ENCODE peak calls at places on chromosomes 13 and 19, in four cellular contexts. G, I, U and X are unnamed samples.

GRCh38 chr13:50375792-50376191 is 360.5 kb downstream of the KCNRG start:
- DNase-seq in U (no peak), I (peak), G (peak), X (no peak)

GRCh38 chr13:72166102-72166660 is 299.2 kb upstream of the DACH1 start:
- DNase-seq in U (no peak), I (no peak), G (no peak), X (no peak)

GRCh38 chr19:50333737-50334617 is 4.8 kb upstream of the KCNC3 start:
- DNase-seq in G (peak), I (no peak), U (peak), X (peak)

GRCh38 chr19:54158812-54159351 is 639 bp downstream of the LENG1 start:
- DNase-seq in I (no peak), U (no peak), G (peak), X (no peak)

GRCh38 chr19:35332817-35333216 is 3.8 kb downstream of the CD22 start:
- DNase-seq in U (no peak), G (no peak), I (no peak), X (no peak)

GRCh38 chr19:7975037-7975436 is 30.4 kb downstream of the ELAVL1 start:
- DNase-seq in G (no peak), I (no peak), U (peak), X (no peak)

GRCh38 chr19:36008336-36008978 is at the start of gene SYNE4:
- DNase-seq in G (peak), I (no peak), U (peak), X (no peak)

GRCh38 chr13:100519626-100520025 is 69.0 kb downstream of the GGACT start:
- DNase-seq in I (no peak), G (no peak), U (no peak), X (no peak)

GRCh38 chr19:48837586-48838191 is 1.4 kb upstream of the HSD17B14 start:
- DNase-seq in U (no peak), I (no peak), G (no peak), X (no peak)

GRCh38 chr19:54136086-54136863 is 1.3 kb upstream of the CNOT3 start:
- DNase-seq in G (peak), I (peak), U (no peak), X (peak)

GRCh38 chr13:112443191-112444000 is 67.2 kb downstream of the SPACA7 start:
- DNase-seq in G (peak), U (no peak), I (no peak), X (peak)

GRCh38 chr13:21075303-21076264 is 14.2 kb upstream of the LATS2 start:
- DNase-seq in G (peak), I (no peak), U (peak), X (peak)

GRCh38 chr19:30078381-30078910 is 136.4 kb downstream of the URI1 start:
- DNase-seq in U (no peak), I (no peak), G (no peak), X (no peak)

GRCh38 chr19:1128111-1128510 is 24.3 kb downstream of the GPX4 start:
- DNase-seq in I (no peak), U (no peak), G (no peak), X (no peak)

GRCh38 chr19:29667390-29667783 is 2.1 kb downstream of the PLEKHF1 start:
- DNase-seq in G (no peak), I (no peak), U (no peak), X (no peak)

GRCh38 chr13:106536244-106537034 is 977 bp upstream of the EFNB2 start:
- DNase-seq in I (peak), G (peak), U (peak), X (peak)

GRCh38 chr19:4058696-4059492 is 7.8 kb downstream of the ZBTB7A start:
- DNase-seq in G (peak), I (no peak), U (peak), X (no peak)

GRCh38 chr19:10820173-10820572 is 15.8 kb downstream of the TMED1 start:
- DNase-seq in I (no peak), G (peak), U (no peak), X (peak)

GRCh38 chr19:42052241-42052863 is 17.7 kb downstream of the GRIK5 start:
- DNase-seq in I (no peak), U (no peak), G (no peak), X (peak)

GRCh38 chr13:93794197-93794885 is 567.7 kb downstream of the GPC6 start:
- DNase-seq in G (peak), I (no peak), U (no peak), X (no peak)

GRCh38 chr13:39336207-39336606 is 266.8 kb downstream of the LHFPL6 start:
- DNase-seq in I (no peak), G (no peak), U (no peak), X (no peak)

GRCh38 chr13:20826810-20827560 is 53.2 kb upstream of the EEF1AKMT1 start:
- DNase-seq in I (peak), G (peak), U (no peak), X (no peak)

GRCh38 chr19:13098291-13099072 is 4.2 kb downstream of the LYL1 start:
- DNase-seq in U (peak), I (peak), G (peak), X (no peak)

GRCh38 chr13:43879323-43880181 is at the start of the genes CCDC122 and LACC1:
- DNase-seq in U (peak), I (peak), G (peak), X (peak)

GRCh38 chr13:101127741-101128353 is 288.5 kb downstream of the NALCN start:
- DNase-seq in I (peak), U (no peak), G (peak), X (peak)

GRCh38 chr13:43766766-43767165 is 20.0 kb downstream of the ENOX1 start:
- DNase-seq in U (no peak), G (no peak), I (no peak), X (no peak)

GRCh38 chr13:47908200-47908902 is 92.7 kb downstream of the SUCLA2 start:
- DNase-seq in I (no peak), G (peak), U (no peak), X (no peak)

GRCh38 chr13:51590966-51591627 is 6.8 kb downstream of the WDFY2 start:
- DNase-seq in I (peak), U (no peak), G (peak), X (peak)

GRCh38 chr13:99278199-99278598 is 20.0 kb upstream of the GPR18 start:
- DNase-seq in U (no peak), I (no peak), G (no peak), X (no peak)

GRCh38 chr13:40410315-40410714 is 256.1 kb downstream of the FOXO1 start:
- DNase-seq in U (no peak), G (no peak), I (no peak), X (no peak)

DNA sequence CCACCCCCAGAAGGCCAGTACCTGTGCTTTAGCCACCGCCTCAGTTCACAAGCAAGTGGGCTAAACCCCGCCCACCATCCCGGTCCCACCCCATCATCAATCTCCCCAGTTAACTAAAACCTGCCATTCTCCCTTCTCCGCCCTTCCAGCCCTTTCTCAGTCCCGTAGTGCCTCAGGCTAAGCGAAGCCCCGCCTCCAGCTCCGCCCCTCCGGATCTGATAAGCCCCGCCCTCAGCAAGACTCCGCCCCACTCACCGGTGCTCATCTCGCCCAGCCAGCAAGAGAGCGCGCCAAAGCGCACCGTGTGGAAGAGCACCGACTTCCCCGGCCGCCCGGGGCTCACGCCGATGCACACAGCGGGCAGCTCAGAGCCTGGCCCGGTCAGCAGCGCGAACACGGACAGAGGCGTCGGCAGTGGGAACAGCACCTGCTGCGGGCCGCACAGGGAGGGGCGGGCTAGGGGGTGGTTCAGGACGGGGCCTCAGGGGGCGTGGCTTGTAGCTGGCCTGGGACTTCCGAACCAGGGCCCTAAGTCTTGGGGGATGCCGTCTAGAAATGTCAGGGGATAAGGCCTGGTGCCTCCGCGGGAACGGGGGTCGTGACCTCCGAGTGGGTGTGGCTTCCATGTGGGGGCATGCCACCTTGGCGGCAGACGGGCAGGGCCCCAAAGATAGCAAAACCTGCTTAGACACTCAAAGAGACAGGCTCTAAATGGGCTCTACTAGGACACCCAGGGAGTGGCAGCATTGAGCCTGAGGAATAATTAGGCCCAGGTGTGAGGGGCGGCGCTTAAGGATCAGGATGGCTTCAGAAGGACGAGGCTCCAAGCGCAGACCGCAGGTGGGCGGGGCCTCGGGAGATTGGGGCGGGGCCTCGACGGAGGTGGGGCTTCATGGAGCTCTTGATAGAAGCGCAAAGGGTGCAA is 21.4 kb downstream of the MAP4K1 start:
- DNase-seq in U (peak), I (no peak), G (peak), X (peak)
- H3K4me3 ChIP-seq in U (peak), I (no peak), G (no peak), X (peak)

GRCh38 chr19:46404884-46405658 is 8.3 kb downstream of the CCDC8 start:
- DNase-seq in G (no peak), I (no peak), U (peak), X (no peak)
- H3K4me3 ChIP-seq in G (no peak), I (no peak), U (peak), X (no peak)

GRCh38 chr19:2922987-2923386 is 21.8 kb downstream of the ZNF77 start:
- DNase-seq in G (no peak), I (no peak), U (no peak), X (no peak)

GRCh38 chr19:2926341-2927031 is 18.3 kb downstream of the ZNF77 start:
- DNase-seq in I (no peak), U (no peak), G (no peak), X (no peak)

GRCh38 chr19:2917275-2918184 is 16.8 kb downstream of the ZNF57 start:
- DNase-seq in G (no peak), U (no peak), I (no peak), X (no peak)

GRCh38 chr19:2927032-2927430 is 17.7 kb downstream of the ZNF77 start:
- DNase-seq in U (no peak), G (no peak), I (no peak), X (no peak)

GRCh38 chr19:2923510-2923909 is 21.3 kb downstream of the ZNF77 start:
- DNase-seq in G (peak), U (no peak), I (peak), X (no peak)
- H3K4me3 ChIP-seq in G (no peak), U (no peak), I (no peak), X (no peak)

DNA sequence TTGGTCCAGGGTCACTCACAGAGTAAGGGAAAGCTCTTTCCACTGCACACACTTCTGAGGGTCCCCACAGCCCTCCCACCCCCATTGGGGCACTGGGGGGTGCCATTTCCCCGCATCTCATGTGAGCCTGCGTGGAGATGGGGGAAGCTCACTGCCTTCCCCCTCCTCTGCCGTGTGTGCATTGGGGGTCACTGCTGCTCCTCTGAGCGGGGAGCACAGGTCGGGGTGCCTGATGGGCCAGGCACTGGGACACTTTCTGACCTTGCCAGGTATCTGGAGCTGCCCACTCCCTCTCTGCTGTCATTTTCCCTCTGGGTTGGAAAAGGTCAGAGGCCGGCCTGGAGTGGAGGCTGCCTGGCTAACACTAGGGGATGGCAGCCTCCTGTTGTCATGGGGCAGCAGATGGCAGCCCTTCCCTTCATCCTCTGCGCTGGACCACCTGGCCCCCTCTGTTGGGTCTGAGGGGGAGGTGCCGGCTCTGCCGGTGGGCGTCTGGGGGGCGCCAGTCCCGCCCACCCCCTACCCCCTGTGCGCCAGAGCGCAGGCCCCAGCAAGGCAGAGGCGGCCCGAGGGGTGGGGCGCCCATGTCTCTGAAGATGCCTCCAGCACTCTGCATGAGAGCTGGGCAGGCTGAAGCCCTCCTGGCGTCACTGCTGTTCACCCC is 9.1 kb downstream of the SSBP4 start:
- DNase-seq in G (no peak), U (no peak), I (no peak), X (no peak)
- H3K4me3 ChIP-seq in G (no peak), U (no peak), I (no peak), X (peak)

GRCh38 chr13:113493315-113493951 is 2.9 kb upstream of the DCUN1D2 start:
- DNase-seq in U (no peak), I (peak), G (peak), X (no peak)

GRCh38 chr13:113497217-113497616 is 6.7 kb upstream of the DCUN1D2 start:
- DNase-seq in G (no peak), I (no peak), U (no peak), X (no peak)

GRCh38 chr13:113491418-113491883 is 940 bp upstream of the DCUN1D2 start:
- DNase-seq in U (peak), I (peak), G (peak), X (peak)

GRCh38 chr13:113491982-113492381 is 1.5 kb upstream of the DCUN1D2 start:
- DNase-seq in G (no peak), I (no peak), U (no peak), X (no peak)

GRCh38 chr13:113495494-113496251 is 5.2 kb upstream of the DCUN1D2 start:
- DNase-seq in G (no peak), I (no peak), U (no peak), X (no peak)
- H3K4me3 ChIP-seq in G (no peak), I (no peak), U (no peak), X (no peak)